ENCODE peak calls at places on chromosome 20, in six cellular contexts. One of them, this sample, is unnamed.
A peak's percentile ranks its signal among the peaks of the same experiment; 100 is the strongest.

GRCh38 chr20:40414843-40415615 is 274.0 kb downstream of the MAFB start:
- DNase-seq in astrocyte: no peak
- DNase-seq in endodermal cell: no peak
- DNase-seq in mammary epithelial cell: peak; percentile 79
- DNase-seq in neural progenitor cell: no peak
- DNase-seq in H9: no peak
- DNase-seq in this sample: peak; percentile 72

GRCh38 chr20:58708246-58708931 is 15.8 kb downstream of the NPEPL1 start:
- DNase-seq in H9: peak; percentile 23
- DNase-seq in mammary epithelial cell: no peak
- DNase-seq in endodermal cell: peak; percentile 46
- DNase-seq in astrocyte: no peak
- DNase-seq in neural progenitor cell: no peak
- DNase-seq in this sample: peak; percentile 10

GRCh38 chr20:44886276-44886671 is 769 bp downstream of the YWHAB start:
- DNase-seq in neural progenitor cell: no peak
- DNase-seq in astrocyte: no peak
- DNase-seq in endodermal cell: no peak
- DNase-seq in mammary epithelial cell: no peak
- DNase-seq in H9: no peak
- DNase-seq in this sample: no peak

GRCh38 chr20:18750735-18751134 is 62.8 kb upstream of the SCP2D1 start:
- DNase-seq in neural progenitor cell: no peak
- DNase-seq in endodermal cell: peak; percentile 35
- DNase-seq in mammary epithelial cell: no peak
- DNase-seq in H9: no peak
- DNase-seq in astrocyte: no peak
- DNase-seq in this sample: no peak

GRCh38 chr20:44491635-44492395 is 16.1 kb downstream of the TTPAL start:
- DNase-seq in H9: no peak
- DNase-seq in neural progenitor cell: no peak
- DNase-seq in astrocyte: no peak
- DNase-seq in mammary epithelial cell: no peak
- DNase-seq in endodermal cell: peak; percentile 60
- DNase-seq in this sample: no peak

GRCh38 chr20:17806739-17807441 is 107.1 kb downstream of the BANF2 start:
- DNase-seq in H9: peak; percentile 74
- DNase-seq in astrocyte: peak; percentile 78
- DNase-seq in mammary epithelial cell: no peak
- DNase-seq in neural progenitor cell: no peak
- DNase-seq in endodermal cell: peak; percentile 72
- DNase-seq in this sample: peak; percentile 46

GRCh38 chr20:5859611-5860010 is 90.7 kb downstream of the TRMT6 start:
- DNase-seq in astrocyte: peak; percentile 15
- DNase-seq in neural progenitor cell: no peak
- DNase-seq in endodermal cell: no peak
- DNase-seq in H9: no peak
- DNase-seq in mammary epithelial cell: no peak
- DNase-seq in this sample: no peak

GRCh38 chr20:63441777-63442493 is 30.5 kb downstream of the KCNQ2 start:
- DNase-seq in H9: peak; percentile 74
- DNase-seq in neural progenitor cell: peak; percentile 54
- DNase-seq in endodermal cell: peak; percentile 93
- DNase-seq in mammary epithelial cell: peak; percentile 29
- DNase-seq in astrocyte: peak; percentile 12
- DNase-seq in this sample: peak; percentile 44

GRCh38 chr20:37911838-37912273 is 8.9 kb downstream of the VSTM2L start:
- DNase-seq in neural progenitor cell: peak; percentile 85
- DNase-seq in astrocyte: peak; percentile 23
- DNase-seq in endodermal cell: peak; percentile 89
- DNase-seq in H9: peak; percentile 87
- DNase-seq in mammary epithelial cell: peak; percentile 56
- DNase-seq in this sample: peak; percentile 38

GRCh38 chr20:36497856-36498255 is 43.5 kb upstream of the MYL9 start:
- DNase-seq in H9: no peak
- DNase-seq in astrocyte: peak; percentile 59
- DNase-seq in neural progenitor cell: peak; percentile 86
- DNase-seq in mammary epithelial cell: no peak
- DNase-seq in endodermal cell: no peak
- DNase-seq in this sample: no peak

GRCh38 chr20:64238115-64238825 is 17.3 kb upstream of the PCMTD2 start:
- DNase-seq in H9: no peak
- DNase-seq in endodermal cell: no peak
- DNase-seq in mammary epithelial cell: no peak
- DNase-seq in astrocyte: no peak
- DNase-seq in neural progenitor cell: no peak
- DNase-seq in this sample: no peak

GRCh38 chr20:1375515-1375914 is 17.3 kb downstream of the FKBP1A start:
- DNase-seq in neural progenitor cell: no peak
- DNase-seq in H9: no peak
- DNase-seq in astrocyte: peak; percentile 56
- DNase-seq in endodermal cell: no peak
- DNase-seq in mammary epithelial cell: peak; percentile 37
- DNase-seq in this sample: peak; percentile 15

GRCh38 chr20:17966432-17967312 is 1.9 kb downstream of the SNX5 start:
- DNase-seq in endodermal cell: no peak
- DNase-seq in H9: no peak
- DNase-seq in astrocyte: no peak
- DNase-seq in mammary epithelial cell: peak; percentile 36
- DNase-seq in neural progenitor cell: no peak
- DNase-seq in this sample: no peak

GRCh38 chr20:63072231-63072791 is 65.5 kb upstream of the BHLHE23 start:
- DNase-seq in endodermal cell: no peak
- DNase-seq in mammary epithelial cell: no peak
- DNase-seq in astrocyte: no peak
- DNase-seq in neural progenitor cell: no peak
- DNase-seq in H9: no peak
- DNase-seq in this sample: no peak

GRCh38 chr20:4699957-4700356 is 21.8 kb upstream of the PRND start:
- DNase-seq in H9: no peak
- DNase-seq in mammary epithelial cell: no peak
- DNase-seq in astrocyte: no peak
- DNase-seq in endodermal cell: peak; percentile 9
- DNase-seq in neural progenitor cell: no peak
- DNase-seq in this sample: no peak

GRCh38 chr20:478949-479429 is 16.7 kb upstream of the TBC1D20 start:
- DNase-seq in neural progenitor cell: peak; percentile 52
- DNase-seq in H9: no peak
- DNase-seq in endodermal cell: no peak
- DNase-seq in mammary epithelial cell: peak; percentile 47
- DNase-seq in astrocyte: peak; percentile 10
- DNase-seq in this sample: peak; percentile 43

GRCh38 chr20:13397300-13397724 is 176.2 kb downstream of the ISM1 start:
- DNase-seq in endodermal cell: no peak
- DNase-seq in neural progenitor cell: no peak
- DNase-seq in astrocyte: peak; percentile 49
- DNase-seq in H9: no peak
- DNase-seq in mammary epithelial cell: no peak
- DNase-seq in this sample: no peak

GRCh38 chr20:51386586-51386985 is 155.9 kb downstream of the NFATC2 start:
- DNase-seq in mammary epithelial cell: no peak
- DNase-seq in H9: no peak
- DNase-seq in neural progenitor cell: no peak
- DNase-seq in astrocyte: no peak
- DNase-seq in endodermal cell: no peak
- DNase-seq in this sample: no peak

GRCh38 chr20:32534661-32535240 is 50.4 kb downstream of the NOL4L start:
- DNase-seq in endodermal cell: peak; percentile 74
- DNase-seq in H9: peak; percentile 50
- DNase-seq in mammary epithelial cell: no peak
- DNase-seq in neural progenitor cell: no peak
- DNase-seq in astrocyte: no peak
- DNase-seq in this sample: no peak

GRCh38 chr20:32536861-32537656 is 48.1 kb downstream of the NOL4L start:
- DNase-seq in astrocyte: no peak
- DNase-seq in H9: no peak
- DNase-seq in endodermal cell: no peak
- DNase-seq in mammary epithelial cell: no peak
- DNase-seq in neural progenitor cell: peak; percentile 39
- DNase-seq in this sample: peak; percentile 87

GRCh38 chr20:32537657-32538525 is 47.2 kb downstream of the NOL4L start:
- DNase-seq in mammary epithelial cell: no peak
- DNase-seq in neural progenitor cell: no peak
- DNase-seq in astrocyte: no peak
- DNase-seq in endodermal cell: peak; percentile 74
- DNase-seq in H9: peak; percentile 57
- DNase-seq in this sample: no peak

GRCh38 chr20:32535316-32535952 is 49.7 kb downstream of the NOL4L start:
- DNase-seq in astrocyte: no peak
- DNase-seq in H9: no peak
- DNase-seq in mammary epithelial cell: no peak
- DNase-seq in endodermal cell: no peak
- DNase-seq in neural progenitor cell: peak; percentile 47
- DNase-seq in this sample: no peak

GRCh38 chr20:32535953-32536823 is 48.9 kb downstream of the NOL4L start:
- DNase-seq in endodermal cell: peak; percentile 92
- DNase-seq in mammary epithelial cell: no peak
- DNase-seq in astrocyte: no peak
- DNase-seq in H9: peak; percentile 82
- DNase-seq in neural progenitor cell: peak; percentile 97
- DNase-seq in this sample: peak; percentile 81
- H3K27ac ChIP-seq in endodermal cell: no peak overlapping the region
- H3K27ac ChIP-seq in mammary epithelial cell: no peak overlapping the region
- H3K27ac ChIP-seq in astrocyte: no peak overlapping the region
- H3K27ac ChIP-seq in H9: no peak overlapping the region
- H3K27ac ChIP-seq in neural progenitor cell: no peak overlapping the region
- H3K27ac ChIP-seq in this sample: peak overlapping the region; percentile 64

GRCh38 chr20:22423190-22423832 is 161.1 kb downstream of the FOXA2 start:
- DNase-seq in mammary epithelial cell: no peak
- DNase-seq in neural progenitor cell: no peak
- DNase-seq in astrocyte: no peak
- DNase-seq in endodermal cell: no peak
- DNase-seq in H9: no peak
- DNase-seq in this sample: no peak

GRCh38 chr20:22414354-22414753 is 170.0 kb downstream of the FOXA2 start:
- DNase-seq in neural progenitor cell: no peak
- DNase-seq in mammary epithelial cell: no peak
- DNase-seq in astrocyte: no peak
- DNase-seq in endodermal cell: no peak
- DNase-seq in H9: no peak
- DNase-seq in this sample: no peak

GRCh38 chr20:22412977-22413868 is 171.1 kb downstream of the FOXA2 start:
- DNase-seq in neural progenitor cell: no peak
- DNase-seq in mammary epithelial cell: no peak
- DNase-seq in astrocyte: no peak
- DNase-seq in endodermal cell: no peak
- DNase-seq in H9: no peak
- DNase-seq in this sample: no peak

GRCh38 chr20:22420116-22420598 is 164.2 kb downstream of the FOXA2 start:
- DNase-seq in endodermal cell: no peak
- DNase-seq in H9: no peak
- DNase-seq in astrocyte: no peak
- DNase-seq in neural progenitor cell: no peak
- DNase-seq in mammary epithelial cell: no peak
- DNase-seq in this sample: no peak

GRCh38 chr20:22418738-22419137 is 165.6 kb downstream of the FOXA2 start:
- DNase-seq in endodermal cell: no peak
- DNase-seq in H9: no peak
- DNase-seq in astrocyte: no peak
- DNase-seq in mammary epithelial cell: no peak
- DNase-seq in neural progenitor cell: no peak
- DNase-seq in this sample: no peak
- H3K9ac ChIP-seq in endodermal cell: no peak overlapping the region
- H3K9ac ChIP-seq in H9: no peak overlapping the region
- H3K9ac ChIP-seq in astrocyte: no peak overlapping the region
- H3K9ac ChIP-seq in mammary epithelial cell: no peak overlapping the region
- H3K9ac ChIP-seq in neural progenitor cell: no peak overlapping the region
- H3K9ac ChIP-seq in this sample: no peak overlapping the region

GRCh38 chr20:20706285-20706684 is 6.2 kb downstream of the RALGAPA2 start:
- DNase-seq in endodermal cell: no peak
- DNase-seq in mammary epithelial cell: no peak
- DNase-seq in H9: no peak
- DNase-seq in astrocyte: no peak
- DNase-seq in neural progenitor cell: no peak
- DNase-seq in this sample: no peak

GRCh38 chr20:20699917-20700316 is 12.5 kb downstream of the RALGAPA2 start:
- DNase-seq in neural progenitor cell: no peak
- DNase-seq in H9: no peak
- DNase-seq in endodermal cell: no peak
- DNase-seq in astrocyte: no peak
- DNase-seq in mammary epithelial cell: no peak
- DNase-seq in this sample: no peak

GRCh38 chr20:20697325-20697845 is 15.1 kb downstream of the RALGAPA2 start:
- DNase-seq in neural progenitor cell: no peak
- DNase-seq in mammary epithelial cell: no peak
- DNase-seq in endodermal cell: no peak
- DNase-seq in H9: peak; percentile 36
- DNase-seq in astrocyte: no peak
- DNase-seq in this sample: no peak

GRCh38 chr20:20699144-20699543 is 13.3 kb downstream of the RALGAPA2 start:
- DNase-seq in mammary epithelial cell: no peak
- DNase-seq in astrocyte: no peak
- DNase-seq in H9: no peak
- DNase-seq in neural progenitor cell: no peak
- DNase-seq in endodermal cell: no peak
- DNase-seq in this sample: no peak

DNA sequence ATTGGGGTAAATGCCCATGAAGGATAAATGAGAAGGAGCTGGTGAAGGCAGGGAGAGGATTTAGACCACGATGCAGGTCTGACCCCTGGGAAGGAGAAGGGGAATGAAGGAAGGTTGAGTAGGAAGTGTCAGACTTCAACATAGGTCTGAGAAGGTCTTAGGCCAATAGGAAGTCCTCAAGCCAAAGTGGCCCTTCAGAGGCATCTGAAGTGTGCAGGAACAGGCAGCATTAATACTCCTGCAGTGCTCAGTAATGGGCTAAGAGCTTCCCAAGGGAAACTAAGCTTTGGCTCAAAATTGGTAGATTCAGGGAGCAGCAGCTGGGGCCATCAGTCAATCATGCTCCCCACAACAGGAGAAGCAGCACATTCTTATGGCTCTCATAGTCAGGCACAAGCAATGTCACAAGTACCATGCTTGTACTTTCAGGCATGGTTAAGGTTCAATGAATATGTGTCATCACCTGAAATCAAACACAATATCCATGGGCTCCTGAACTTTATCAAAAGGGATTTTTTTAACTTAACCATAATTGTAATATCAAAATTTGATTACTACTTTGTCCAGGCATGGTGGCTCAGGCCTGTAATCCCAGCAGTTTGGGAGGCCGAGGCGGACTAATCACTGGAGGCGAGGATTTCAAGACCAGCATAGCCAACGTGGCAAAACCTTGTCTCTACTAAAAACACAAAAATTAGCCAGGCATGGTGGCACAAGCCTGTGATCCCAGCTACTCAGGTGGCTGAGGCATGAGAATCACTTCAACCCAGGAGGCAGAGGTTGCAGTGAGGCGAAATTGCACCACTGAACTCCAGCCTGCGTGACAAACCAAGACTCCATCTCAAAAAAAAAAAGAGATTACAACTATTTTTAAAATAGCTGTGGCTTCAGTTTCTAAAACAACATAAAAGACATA is 9.9 kb downstream of the RALGAPA2 start:
- DNase-seq in astrocyte: no peak
- DNase-seq in H9: no peak
- DNase-seq in endodermal cell: no peak
- DNase-seq in mammary epithelial cell: no peak
- DNase-seq in neural progenitor cell: no peak
- DNase-seq in this sample: no peak
- H3K27ac ChIP-seq in astrocyte: no peak overlapping the region
- H3K27ac ChIP-seq in H9: no peak overlapping the region
- H3K27ac ChIP-seq in endodermal cell: no peak overlapping the region
- H3K27ac ChIP-seq in mammary epithelial cell: no peak overlapping the region
- H3K27ac ChIP-seq in neural progenitor cell: no peak overlapping the region
- H3K27ac ChIP-seq in this sample: no peak overlapping the region

GRCh38 chr20:33465536-33466302 is 22.2 kb upstream of the SNTA1 start:
- DNase-seq in H9: no peak
- DNase-seq in endodermal cell: no peak
- DNase-seq in neural progenitor cell: peak; percentile 75
- DNase-seq in mammary epithelial cell: no peak
- DNase-seq in astrocyte: no peak
- DNase-seq in this sample: no peak
- H3K9ac ChIP-seq in H9: no peak overlapping the region
- H3K9ac ChIP-seq in endodermal cell: no peak overlapping the region
- H3K9ac ChIP-seq in neural progenitor cell: no peak overlapping the region
- H3K9ac ChIP-seq in mammary epithelial cell: no peak overlapping the region
- H3K9ac ChIP-seq in astrocyte: no peak overlapping the region
- H3K9ac ChIP-seq in this sample: no peak overlapping the region

This sample was measured in colonic mucosa.